ENCODE peak calls at places on chromosomes 11 and 22, in seven cellular contexts. L is tibial nerve, T is GM12891, Z is erythroblast, D is K562, C is NB4, X is stomach. B is an unnamed sample.

GRCh38 chr11:47348859-47349258 is 3.6 kb downstream of the MYBPC3 start:
- DNase-seq in T (peak), D (no peak), X (no peak), C (peak), L (no peak), Z (peak), B (peak)

GRCh38 chr11:100739636-100740035 is 52.5 kb downstream of the ARHGAP42 start:
- DNase-seq in X (peak), Z (no peak), C (no peak), L (no peak), T (no peak), D (no peak), B (peak)

GRCh38 chr22:18987765-18988164 is 51.7 kb upstream of the PRODH start:
- DNase-seq in C (no peak), Z (no peak), X (no peak), T (no peak), D (peak), L (no peak), B (no peak)

GRCh38 chr11:134725939-134726639 is 314.0 kb upstream of the B3GAT1 start:
- DNase-seq in X (peak), C (no peak), T (no peak), L (no peak), Z (no peak), D (peak), B (no peak)

GRCh38 chr11:15146271-15147003 is 31.7 kb downstream of the INSC start:
- DNase-seq in C (no peak), Z (no peak), X (no peak), D (no peak), L (no peak), T (no peak), B (no peak)

GRCh38 chr11:64353761-64354506 is 5.0 kb upstream of the RPS6KA4 start:
- DNase-seq in C (no peak), T (no peak), X (no peak), L (no peak), D (no peak), Z (no peak), B (no peak)

GRCh38 chr11:72598901-72599300 is 75.3 kb downstream of the PDE2A start:
- DNase-seq in T (no peak), Z (peak), C (no peak), D (peak), L (peak), X (peak), B (no peak)

GRCh38 chr11:79082280-79082679 is 358.6 kb downstream of the TENM4 start:
- DNase-seq in T (no peak), L (no peak), X (no peak), Z (no peak), D (no peak), C (no peak), B (no peak)

GRCh38 chr11:84022221-84022620 is 736.1 kb upstream of the CCDC90B start:
- DNase-seq in X (no peak), L (no peak), T (no peak), C (no peak), Z (no peak), D (no peak), B (no peak)

GRCh38 chr11:134207538-134208239 is 16.1 kb downstream of the NCAPD3 start:
- DNase-seq in D (no peak), L (peak), Z (peak), X (peak), T (no peak), C (peak), B (no peak)

GRCh38 chr11:112173152-112173551 is 2.2 kb upstream of the BCO2 start:
- DNase-seq in D (no peak), X (no peak), C (no peak), L (no peak), T (no peak), Z (no peak), B (no peak)

GRCh38 chr11:116232364-116232801 is 540.4 kb downstream of the BUD13 start:
- DNase-seq in Z (no peak), L (no peak), C (no peak), T (no peak), D (no peak), X (no peak), B (no peak)

GRCh38 chr11:64362339-64362738 is 3.4 kb downstream of the RPS6KA4 start:
- DNase-seq in D (no peak), T (no peak), L (no peak), C (no peak), X (no peak), Z (no peak), B (no peak)

GRCh38 chr11:66976048-66976467 is 954 bp downstream of the C11orf86 start:
- DNase-seq in T (peak), D (peak), L (no peak), Z (no peak), C (peak), X (no peak), B (no peak)

GRCh38 chr11:106475181-106475580 is 397.7 kb downstream of the AASDHPPT start:
- DNase-seq in Z (no peak), L (no peak), D (no peak), X (no peak), C (no peak), T (no peak), B (no peak)

GRCh38 chr11:61967924-61968757 is 707 bp upstream of the FTH1 start:
- DNase-seq in D (peak), Z (peak), T (no peak), X (peak), C (peak), L (no peak), B (no peak)

GRCh38 chr22:20728523-20729190 is 45.3 kb upstream of the SERPIND1 start:
- DNase-seq in L (no peak), C (no peak), D (no peak), Z (no peak), T (no peak), X (no peak), B (no peak)

GRCh38 chr22:46619240-46619829 is 851 bp upstream of the GRAMD4 start:
- DNase-seq in L (no peak), X (no peak), D (no peak), C (peak), T (no peak), Z (no peak), B (no peak)

GRCh38 chr11:110606415-110606814 is 105.8 kb downstream of the ARHGAP20 start:
- DNase-seq in T (no peak), D (no peak), C (no peak), X (no peak), L (no peak), Z (no peak), B (no peak)

GRCh38 chr22:37818397-37819099 is 4.6 kb upstream of the GALR3 start:
- DNase-seq in C (no peak), T (peak), L (no peak), Z (peak), X (peak), D (no peak), B (no peak)

GRCh38 chr11:65078151-65078550 is 5.7 kb downstream of the CDCA5 start:
- DNase-seq in Z (peak), L (no peak), T (peak), X (peak), D (peak), C (peak), B (no peak)

GRCh38 chr11:133343951-133344350 is 188.3 kb downstream of the OPCML start:
- DNase-seq in L (no peak), C (peak), D (no peak), Z (no peak), X (no peak), T (no peak), B (peak)

GRCh38 chr11:79083346-79083745 is 357.5 kb downstream of the TENM4 start:
- DNase-seq in Z (no peak), C (no peak), T (no peak), L (no peak), X (no peak), D (no peak), B (no peak)

GRCh38 chr11:111631666-111632039 is 29.4 kb downstream of the SIK2 start:
- DNase-seq in D (no peak), T (no peak), Z (no peak), C (no peak), L (no peak), X (no peak), B (no peak)

GRCh38 chr11:36447514-36447913 is 62.6 kb downstream of the TRAF6 start:
- DNase-seq in L (no peak), D (no peak), X (no peak), C (no peak), Z (no peak), T (no peak), B (no peak)

GRCh38 chr11:67632982-67633755 is 3.4 kb upstream of the NUDT8 start:
- DNase-seq in D (no peak), X (no peak), T (no peak), C (no peak), L (no peak), Z (no peak), B (no peak)

GRCh38 chr11:85823816-85824215 is 12.9 kb upstream of the SYTL2 start:
- DNase-seq in T (no peak), L (no peak), D (no peak), Z (no peak), X (no peak), C (no peak), B (no peak)

GRCh38 chr11:66701432-66702240 is 23.9 kb upstream of the RBM4B start:
- DNase-seq in D (peak), T (no peak), L (peak), C (no peak), X (peak), Z (peak), B (no peak)

GRCh38 chr11:121591405-121592033 is 138.8 kb upstream of the SORL1-AS1 start:
- DNase-seq in X (peak), D (peak), T (no peak), Z (peak), L (peak), C (peak), B (peak)

GRCh38 chr11:122213111-122213510 is 97.1 kb upstream of the BLID start:
- DNase-seq in L (no peak), C (no peak), X (no peak), T (no peak), D (no peak), Z (no peak), B (no peak)

GRCh38 chr11:96205460-96205809 is 137.6 kb downstream of the MAML2 start:
- DNase-seq in D (no peak), L (no peak), T (no peak), X (no peak), Z (no peak), C (no peak), B (no peak)

GRCh38 chr22:19850482-19851109 is 4.1 kb downstream of the GNB1L start:
- DNase-seq in L (no peak), T (no peak), D (no peak), Z (no peak), X (no peak), C (no peak), B (no peak)

DNA sequence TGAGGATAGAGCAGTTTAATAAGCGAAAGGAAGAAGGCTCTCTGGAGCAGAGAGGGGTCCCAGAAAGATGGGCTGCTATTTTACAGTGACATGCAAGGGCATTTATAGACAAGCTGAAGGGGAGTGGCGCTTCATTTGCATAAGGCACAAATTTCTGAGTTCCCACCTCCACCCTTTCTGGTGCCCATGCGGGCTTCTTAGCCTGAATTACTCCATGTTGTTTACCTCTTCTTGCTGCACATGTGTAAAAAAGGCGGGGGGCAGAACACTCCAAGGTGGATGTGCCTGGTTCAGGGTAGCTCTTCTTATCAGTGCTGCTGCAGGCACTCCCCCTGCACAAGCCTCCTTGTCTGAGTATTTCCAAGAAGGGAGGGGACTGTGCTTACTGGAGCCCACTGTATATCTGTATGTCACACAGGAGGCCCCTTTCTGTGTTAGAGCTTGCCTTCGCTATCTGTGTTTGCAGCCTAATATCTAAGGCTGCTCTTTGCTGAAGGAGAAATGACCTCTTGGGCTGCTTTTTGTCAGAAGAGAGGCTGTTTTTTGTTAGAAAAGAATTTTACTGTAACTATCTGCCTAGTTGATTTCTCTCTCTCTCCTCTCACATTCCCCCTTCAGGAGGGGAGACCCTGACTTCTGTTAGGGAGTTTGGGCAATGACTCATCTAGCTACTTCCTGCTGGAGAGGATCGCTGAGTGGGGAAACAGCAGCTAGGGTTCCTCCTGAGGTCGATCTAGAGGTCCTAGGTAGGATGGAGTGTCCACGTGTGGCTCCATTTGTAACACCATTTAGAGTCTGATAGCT is 1057.0 kb upstream of the CNTN5 start:
- DNase-seq in Z (peak), X (no peak), D (peak), L (no peak), C (peak), T (no peak), B (no peak)
- TF ChIP-seq POLR2A in Z (peak), X (no peak), D (peak), L (no peak), C (no peak), T (no peak), B (no peak)

DNA sequence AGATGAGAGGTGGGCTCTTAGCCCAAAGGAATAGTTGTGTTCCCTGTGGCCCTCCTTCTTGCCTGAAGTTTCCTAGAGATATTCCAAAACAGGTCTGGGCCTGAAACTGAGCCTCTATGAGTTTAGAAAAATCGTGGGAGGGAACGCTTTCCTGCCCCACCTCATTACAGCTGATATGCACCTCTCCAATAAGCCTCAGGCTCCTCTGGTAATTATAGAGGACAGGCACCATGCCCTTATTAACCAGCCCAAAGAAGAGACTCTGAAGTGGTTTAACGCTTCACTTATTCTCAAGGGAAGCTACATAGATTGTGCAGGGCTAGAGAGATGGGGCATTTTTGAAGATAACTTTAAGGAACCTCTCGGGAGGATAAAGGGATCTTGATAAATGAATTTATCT is 3.4 kb upstream of the MPZL2 start:
- DNase-seq in T (no peak), L (no peak), C (no peak), Z (no peak), D (no peak), X (no peak), B (no peak)
- TF ChIP-seq POLR2A in T (no peak), L (no peak), C (no peak), Z (no peak), D (no peak), X (no peak), B (no peak)

GRCh38 chr11:45887587-45887986 is 2.1 kb downstream of the MAPK8IP1 start:
- DNase-seq in C (no peak), T (no peak), X (no peak), L (no peak), D (no peak), Z (no peak), B (no peak)

GRCh38 chr11:45889966-45890365 is 4.5 kb downstream of the MAPK8IP1 start:
- DNase-seq in T (no peak), Z (no peak), L (no peak), D (no peak), X (no peak), C (no peak), B (no peak)

GRCh38 chr11:45889555-45889954 is 4.1 kb downstream of the MAPK8IP1 start:
- DNase-seq in D (no peak), C (no peak), X (no peak), L (no peak), Z (no peak), T (no peak), B (no peak)

GRCh38 chr11:45892856-45893255 is 7.4 kb downstream of the MAPK8IP1 start:
- DNase-seq in T (no peak), Z (no peak), L (no peak), X (no peak), D (no peak), C (no peak), B (no peak)

GRCh38 chr11:45890886-45891550 is 5.6 kb downstream of the MAPK8IP1 start:
- DNase-seq in C (no peak), Z (no peak), T (no peak), L (no peak), X (no peak), D (no peak), B (no peak)
- TF ChIP-seq POLR2A in C (no peak), Z (no peak), T (no peak), L (no peak), X (no peak), D (no peak), B (no peak)

GRCh38 chr22:17237031-17237668 is 17.9 kb upstream of the ADA2 start:
- DNase-seq in L (no peak), Z (no peak), D (no peak), X (no peak), T (peak), C (peak), B (no peak)
- TF ChIP-seq POLR2A in L (no peak), Z (no peak), D (no peak), X (no peak), T (no peak), C (no peak), B (no peak)

GRCh38 chr22:50191041-50191740 is 5.5 kb downstream of the TRABD start:
- DNase-seq in Z (peak), C (peak), X (peak), L (no peak), D (no peak), T (no peak), B (no peak)

GRCh38 chr22:50189849-50190181 is 4.1 kb downstream of the TRABD start:
- DNase-seq in C (no peak), X (no peak), L (no peak), D (no peak), Z (no peak), T (no peak), B (no peak)

GRCh38 chr22:50189184-50189848 is 3.6 kb downstream of the TRABD start:
- DNase-seq in C (no peak), L (no peak), X (peak), T (no peak), Z (no peak), D (no peak), B (no peak)

GRCh38 chr22:50192056-50192824 is 6.5 kb downstream of the TRABD start:
- DNase-seq in L (no peak), T (no peak), X (peak), Z (no peak), C (peak), D (no peak), B (no peak)

GRCh38 chr22:50190182-50190951 is 4.7 kb downstream of the TRABD start:
- DNase-seq in D (peak), T (peak), L (no peak), C (peak), X (peak), Z (peak), B (no peak)
- TF ChIP-seq POLR2A in D (peak), T (peak), L (no peak), C (peak), X (no peak), Z (peak), B (no peak)

DNA sequence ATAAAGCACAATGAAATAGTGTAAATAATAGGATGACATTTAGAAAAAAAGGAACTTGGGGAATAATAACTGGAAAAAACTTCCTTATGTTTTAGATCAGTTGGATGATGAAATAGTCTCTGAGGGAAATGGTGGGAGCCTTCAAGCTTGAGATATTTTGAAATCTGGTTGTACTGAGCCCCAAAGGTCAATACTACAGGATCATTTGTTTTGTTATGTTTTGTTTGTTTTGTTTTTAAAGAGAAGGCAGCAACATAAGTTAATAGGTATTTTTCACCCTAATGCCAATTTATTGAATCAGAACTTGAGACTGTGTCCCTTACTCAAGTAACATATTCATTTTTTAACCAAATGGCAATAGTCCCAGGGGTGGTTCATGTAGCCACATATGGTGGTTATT is 393.1 kb downstream of the ETS1 start:
- DNase-seq in Z (no peak), L (no peak), C (no peak), T (no peak), D (no peak), X (no peak), B (no peak)
- TF ChIP-seq POLR2A in Z (no peak), L (no peak), C (no peak), T (no peak), D (no peak), X (no peak), B (no peak)

GRCh38 chr22:42904049-42904448 is 47.0 kb upstream of the ARFGAP3 start:
- DNase-seq in Z (no peak), X (no peak), D (no peak), L (no peak), T (no peak), C (no peak), B (no peak)

GRCh38 chr22:42905217-42905616 is 48.1 kb upstream of the ARFGAP3 start:
- DNase-seq in T (no peak), Z (no peak), X (peak), D (no peak), L (no peak), C (no peak), B (no peak)

GRCh38 chr22:42907404-42908081 is 50.5 kb upstream of the ARFGAP3 start:
- DNase-seq in D (no peak), C (no peak), T (no peak), X (no peak), L (no peak), Z (no peak), B (no peak)

GRCh38 chr22:42906605-42907338 is 49.7 kb upstream of the ARFGAP3 start:
- DNase-seq in Z (no peak), X (no peak), T (no peak), L (peak), C (no peak), D (no peak), B (no peak)

GRCh38 chr22:42905702-42906183 is 48.7 kb upstream of the ARFGAP3 start:
- DNase-seq in L (no peak), X (peak), D (no peak), C (no peak), T (no peak), Z (no peak), B (no peak)
- TF ChIP-seq POLR2A in L (no peak), X (no peak), D (no peak), C (no peak), T (no peak), Z (no peak), B (no peak)

B was measured in H54.